ENCODE peak calls at places on chromosomes 1 and 21, in eight cellular contexts. M is astrocyte of the spinal cord; X is CD8-positive, alpha-beta T cell; E is fibroblast of the aortic adventitia; I is MM.1S; G is right lobe of liver; F is A549; N is IMR-90. U is an unnamed sample.

GRCh38 chr1:103129255-103129654 is 20.9 kb upstream of the COL11A1 start:
- DNase-seq in M (peak; percentile 3), X (no peak), E (peak; percentile 2), I (no peak), G (no peak), F (no peak), N (peak; percentile 55), U (no peak)

GRCh38 chr1:228175316-228176023 is 9.9 kb downstream of the IBA57 start:
- DNase-seq in M (no peak), X (no peak), E (no peak), I (no peak), G (no peak), F (no peak), N (no peak), U (no peak)

GRCh38 chr1:46062651-46063319 is 69.6 kb downstream of the PIK3R3 start:
- DNase-seq in M (peak; percentile 31), X (peak; percentile 27), E (peak; percentile 19), I (peak; percentile 78), G (no peak), F (no peak), N (peak; percentile 22), U (peak; percentile 31)

GRCh38 chr1:204341380-204341779 is 18.3 kb downstream of the PLEKHA6 start:
- DNase-seq in M (peak; percentile 39), X (no peak), E (peak; percentile 43), I (no peak), G (no peak), F (no peak), N (peak; percentile 90), U (no peak)

GRCh38 chr1:24966724-24967346 is 36.8 kb upstream of the RUNX3 start:
- DNase-seq in M (peak; percentile 79), X (peak; percentile 58), E (peak; percentile 56), I (no peak), G (no peak), F (peak; percentile 53), N (peak; percentile 93), U (no peak)

GRCh38 chr21:41170442-41170841 is 2.5 kb downstream of the BACE2 start:
- DNase-seq in M (peak; percentile 25), X (no peak), E (peak; percentile 55), I (peak; percentile 42), G (peak; percentile 34), F (peak; percentile 56), N (peak; percentile 34), U (peak; percentile 30)

GRCh38 chr21:45997495-45998275 is 16.1 kb downstream of the COL6A1 start:
- DNase-seq in M (no peak), X (no peak), E (no peak), I (no peak), G (peak; percentile 13), F (no peak), N (no peak), U (no peak)

GRCh38 chr1:235052067-235053008 is 76.3 kb downstream of the TOMM20 start:
- DNase-seq in M (no peak), X (no peak), E (peak; percentile 71), I (no peak), G (peak; percentile 15), F (no peak), N (no peak), U (no peak)

GRCh38 chr1:1435094-1435903 is at the start of gene VWA1:
- DNase-seq in M (peak; percentile 56), X (peak; percentile 56), E (peak; percentile 46), I (no peak), G (peak; percentile 85), F (peak; percentile 48), N (peak; percentile 58), U (peak; percentile 25)

GRCh38 chr1:64004451-64004850 is 199.0 kb upstream of the UBE2U start:
- DNase-seq in M (peak; percentile 24), X (no peak), E (no peak), I (no peak), G (no peak), F (no peak), N (peak; percentile 5), U (no peak)

GRCh38 chr1:31370021-31370420 is 2.9 kb downstream of the FABP3 start:
- DNase-seq in M (no peak), X (no peak), E (no peak), I (no peak), G (no peak), F (no peak), N (no peak), U (no peak)

GRCh38 chr1:214432247-214432646 is 119.2 kb downstream of the PTPN14 start:
- DNase-seq in M (no peak), X (no peak), E (no peak), I (no peak), G (no peak), F (no peak), N (no peak), U (no peak)

GRCh38 chr1:90340604-90341003 is 345.7 kb downstream of the ZNF326 start:
- DNase-seq in M (no peak), X (no peak), E (no peak), I (no peak), G (no peak), F (no peak), N (no peak), U (peak; percentile 80)

GRCh38 chr1:33608825-33609400 is 136.5 kb downstream of the ZSCAN20 start:
- DNase-seq in M (no peak), X (no peak), E (no peak), I (no peak), G (no peak), F (no peak), N (no peak), U (no peak)

GRCh38 chr21:45295576-45296365 is 8.1 kb upstream of the POFUT2 start:
- DNase-seq in M (peak; percentile 75), X (no peak), E (no peak), I (no peak), G (no peak), F (no peak), N (peak; percentile 91), U (no peak)

GRCh38 chr1:101280942-101281654 is 44.3 kb downstream of the S1PR1 start:
- DNase-seq in M (no peak), X (no peak), E (no peak), I (no peak), G (no peak), F (no peak), N (no peak), U (no peak)

GRCh38 chr1:205456868-205457724 is 1.3 kb upstream of the BLACAT1 start:
- DNase-seq in M (no peak), X (no peak), E (no peak), I (no peak), G (no peak), F (no peak), N (no peak), U (no peak)

DNA sequence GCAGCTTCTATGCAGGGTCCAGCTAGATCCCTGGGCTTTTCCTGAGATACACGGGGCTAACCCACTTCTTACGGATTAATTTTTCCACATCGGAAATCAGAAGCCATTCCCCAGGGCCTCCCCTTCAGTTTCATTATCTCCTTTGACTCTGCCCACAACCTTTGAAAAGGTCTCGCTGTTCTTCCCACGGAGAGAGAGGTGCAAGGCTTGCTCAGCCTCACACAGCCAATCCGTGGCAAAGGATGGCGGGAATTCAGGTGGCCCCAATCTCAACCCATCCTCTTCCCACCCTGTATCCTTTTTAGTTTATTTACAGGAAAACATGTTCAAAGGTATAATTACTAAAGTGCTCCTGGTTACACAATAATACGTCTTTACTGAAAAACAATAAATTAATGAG is 702 bp upstream of the MAPKAPK2 start:
- DNase-seq in M (no peak), X (no peak), E (no peak), I (no peak), G (no peak), F (no peak), N (no peak), U (no peak)
- H3K4me3 ChIP-seq in M (no peak overlapping the region), X (no peak overlapping the region), E (no peak overlapping the region), I (peak overlapping the region; percentile 52), G (peak overlapping the region; percentile 70), F (peak overlapping the region; percentile 91), N (peak overlapping the region; percentile 96), U (no peak overlapping the region)

GRCh38 chr1:44785027-44785376 is 3.0 kb downstream of the BEST4 start:
- DNase-seq in M (no peak), X (no peak), E (no peak), I (no peak), G (no peak), F (no peak), N (no peak), U (no peak)

GRCh38 chr1:44786138-44786840 is 1.7 kb downstream of the BEST4 start:
- DNase-seq in M (peak; percentile 74), X (peak; percentile 74), E (peak; percentile 48), I (peak; percentile 27), G (peak; percentile 72), F (peak; percentile 75), N (peak; percentile 59), U (peak; percentile 43)

GRCh38 chr1:44785501-44786137 is 2.4 kb downstream of the BEST4 start:
- DNase-seq in M (no peak), X (no peak), E (no peak), I (no peak), G (no peak), F (no peak), N (no peak), U (no peak)

GRCh38 chr1:44784094-44785026 is 3.6 kb downstream of the BEST4 start:
- DNase-seq in M (no peak), X (no peak), E (no peak), I (no peak), G (no peak), F (no peak), N (no peak), U (no peak)

GRCh38 chr1:44783697-44784093 is 4.3 kb downstream of the BEST4 start:
- DNase-seq in M (no peak), X (no peak), E (peak; percentile 32), I (no peak), G (no peak), F (no peak), N (no peak), U (no peak)
- H3K4me3 ChIP-seq in M (peak overlapping the region; percentile 26), X (peak overlapping the region; percentile 26), E (no peak overlapping the region), I (no peak overlapping the region), G (no peak overlapping the region), F (no peak overlapping the region), N (no peak overlapping the region), U (no peak overlapping the region)

GRCh38 chr1:61132176-61133047 is 50.1 kb downstream of the NFIA start:
- DNase-seq in M (peak; percentile 48), X (no peak), E (peak; percentile 86), I (no peak), G (no peak), F (peak; percentile 46), N (peak; percentile 5), U (no peak)

GRCh38 chr1:61130338-61131000 is 48.1 kb downstream of the NFIA start:
- DNase-seq in M (no peak), X (no peak), E (no peak), I (no peak), G (no peak), F (no peak), N (no peak), U (no peak)

GRCh38 chr1:61131248-61131647 is 48.9 kb downstream of the NFIA start:
- DNase-seq in M (no peak), X (no peak), E (no peak), I (no peak), G (no peak), F (no peak), N (no peak), U (no peak)

GRCh38 chr1:61133048-61134019 is 51.0 kb downstream of the NFIA start:
- DNase-seq in M (peak; percentile 42), X (no peak), E (no peak), I (no peak), G (no peak), F (peak; percentile 69), N (no peak), U (no peak)

GRCh38 chr1:61131716-61132115 is 49.4 kb downstream of the NFIA start:
- DNase-seq in M (peak; percentile 54), X (no peak), E (peak; percentile 71), I (no peak), G (no peak), F (no peak), N (peak; percentile 48), U (no peak)
- H3K4me3 ChIP-seq in M (no peak overlapping the region), X (no peak overlapping the region), E (no peak overlapping the region), I (no peak overlapping the region), G (no peak overlapping the region), F (no peak overlapping the region), N (no peak overlapping the region), U (no peak overlapping the region)

GRCh38 chr1:156707027-156707426 is 1.6 kb upstream of the CRABP2 start:
- DNase-seq in M (no peak), X (no peak), E (no peak), I (no peak), G (no peak), F (no peak), N (no peak), U (no peak)
- H3K4me3 ChIP-seq in M (no peak overlapping the region), X (peak overlapping the region; percentile 89), E (peak overlapping the region; percentile 39), I (no peak overlapping the region), G (no peak overlapping the region), F (no peak overlapping the region), N (no peak overlapping the region), U (no peak overlapping the region)

U was measured in Jurkat, Clone E6-1.